ENCODE peak calls at places on chromosome 1, in six cellular contexts. M, T, P, K, W and G are unnamed samples. For H3K27me3, the result is how much of the 10 kb centered on the place peaks cover.

GRCh38 chr1:64348887-64349648 is 120.9 kb upstream of the CACHD1 start:
- DNase-seq in W (no peak), M (no peak), T (no peak), P (no peak), K (no peak), G (no peak)

GRCh38 chr1:207312604-207312920 is 8.9 kb upstream of the CD55 start:
- DNase-seq in M (no peak), W (no peak), P (no peak), T (no peak), K (no peak), G (no peak)

GRCh38 chr1:63004868-63005267 is 220.9 kb downstream of the ATG4C start:
- DNase-seq in W (no peak), M (peak), T (no peak), K (no peak), P (peak), G (no peak)

GRCh38 chr1:52632732-52633290 is at the start of gene SHISAL2A:
- DNase-seq in K (peak), T (peak), W (peak), M (peak), P (peak), G (peak)

GRCh38 chr1:160675641-160676410 is 29.0 kb upstream of the SLAMF1 start:
- DNase-seq in W (peak), P (peak), M (peak), K (peak), T (peak), G (peak)

GRCh38 chr1:56645663-56646330 is 683 bp downstream of the PRKAA2 start:
- DNase-seq in M (peak), T (peak), P (peak), K (no peak), W (no peak), G (peak)

GRCh38 chr1:94069649-94070285 is 51.2 kb downstream of the ABCA4 start:
- DNase-seq in T (no peak), M (no peak), P (no peak), W (no peak), K (no peak), G (no peak)

GRCh38 chr1:203046984-203047630 is 20.8 kb downstream of the PPFIA4 start:
- DNase-seq in K (no peak), M (no peak), W (no peak), T (no peak), P (peak), G (no peak)

GRCh38 chr1:173048629-173049326 is 2.0 kb downstream of the TNFSF18 start:
- DNase-seq in P (peak), W (no peak), T (no peak), K (no peak), M (no peak), G (no peak)

GRCh38 chr1:17562375-17562774 is 22.9 kb downstream of the ARHGEF10L start:
- DNase-seq in M (no peak), W (no peak), K (no peak), T (no peak), P (no peak), G (no peak)

GRCh38 chr1:40711465-40712404 is 20.2 kb downstream of the NFYC start:
- DNase-seq in T (no peak), P (peak), M (no peak), W (no peak), K (no peak), G (no peak)
- H3K4me3 ChIP-seq in T (peak), P (peak), M (peak), W (peak), K (peak), G (peak)

GRCh38 chr1:11898086-11898785 is 28.0 kb downstream of the KIAA2013 start:
- DNase-seq in M (no peak), W (no peak), P (no peak), T (no peak), K (no peak), G (no peak)
- H3K27me3 ChIP-seq in M (under half), W (under half), P (under half), T (under half), K (under half), G (under half)

DNA sequence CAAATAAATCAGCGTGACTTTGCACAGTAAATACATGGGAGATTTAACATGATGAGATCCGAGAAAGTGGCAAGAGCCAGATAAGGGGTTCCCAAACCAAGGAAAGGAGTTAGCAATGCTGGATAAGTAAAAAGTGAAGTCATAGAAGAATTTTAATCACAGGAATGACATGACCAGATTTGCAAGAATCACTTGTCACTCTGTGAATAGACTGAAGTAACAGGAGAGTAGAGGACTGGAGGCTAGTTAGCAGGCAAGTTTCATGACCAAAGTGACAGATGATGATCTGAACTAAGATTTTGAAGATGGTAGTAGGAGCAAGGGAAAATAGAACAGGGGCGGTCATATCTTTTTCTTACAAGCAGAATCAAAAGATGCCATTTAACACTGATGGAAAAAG is 8.4 kb downstream of the CFH start:
- DNase-seq in W (no peak), P (no peak), K (no peak), T (no peak), M (no peak), G (no peak)
- H3K4me3 ChIP-seq in W (peak), P (no peak), K (no peak), T (no peak), M (no peak), G (no peak)

DNA sequence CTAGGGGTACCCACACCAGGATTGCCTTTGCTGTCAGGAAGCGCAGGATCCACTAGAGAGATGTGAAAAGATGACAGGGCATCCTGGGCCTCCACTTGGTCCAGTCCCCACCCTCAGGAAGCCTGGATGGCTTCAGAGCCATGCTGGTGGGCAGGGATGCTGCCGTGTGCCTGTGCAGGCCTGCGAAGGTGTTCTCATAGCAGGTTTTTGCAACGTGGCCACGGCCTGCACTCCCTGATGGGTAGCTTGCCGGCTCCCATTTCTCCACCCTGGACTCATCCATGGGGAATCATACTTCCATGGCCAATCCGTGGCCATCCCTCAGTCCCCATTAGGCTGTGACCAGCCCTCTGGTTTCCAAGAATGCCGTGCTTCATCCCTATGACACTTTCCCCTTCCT is 34.1 kb upstream of the CNTN2 start:
- DNase-seq in M (no peak), W (no peak), T (no peak), P (no peak), K (no peak), G (no peak)
- H3K27me3 ChIP-seq in M (under half), W (under half), T (under half), P (under half), K (under half), G (under half)